ENCODE peak calls at places on chromosomes 11 and 22, in four cellular contexts. N, R, V and M are unnamed samples.

GRCh38 chr22:50672471-50673230 is at the start of gene SHANK3:
- DNase-seq in V (peak), N (peak), R (no peak), M (no peak)

GRCh38 chr11:96464695-96465307 is 75.0 kb downstream of the JRKL start:
- DNase-seq in V (no peak), R (no peak), N (no peak), M (no peak)

GRCh38 chr22:31295413-31295812 is 3.1 kb upstream of the PIK3IP1 start:
- DNase-seq in R (no peak), N (no peak), V (no peak), M (no peak)

GRCh38 chr11:113715882-113716625 is 9.9 kb upstream of the TMPRSS5 start:
- DNase-seq in R (no peak), N (no peak), V (no peak), M (no peak)

GRCh38 chr11:134515081-134515960 is 103.3 kb upstream of the B3GAT1 start:
- DNase-seq in N (no peak), R (no peak), V (peak), M (no peak)

GRCh38 chr11:70531281-70532065 is 133.1 kb downstream of the CTTN start:
- DNase-seq in V (no peak), R (no peak), N (no peak), M (no peak)

GRCh38 chr22:44400763-44401060 is 88.0 kb upstream of the SHISAL1 start:
- DNase-seq in V (no peak), R (no peak), N (no peak), M (no peak)

GRCh38 chr11:15501566-15501965 is 386.8 kb downstream of the INSC start:
- DNase-seq in N (no peak), V (no peak), R (no peak), M (no peak)

GRCh38 chr11:110778351-110778750 is 66.1 kb upstream of the ARHGAP20 start:
- DNase-seq in R (peak), V (no peak), N (peak), M (no peak)

GRCh38 chr22:26763633-26764295 is 106.4 kb downstream of the MIAT start:
- DNase-seq in R (no peak), N (no peak), V (no peak), M (no peak)

GRCh38 chr11:68704887-68705286 is 20.5 kb downstream of the GAL start:
- DNase-seq in N (no peak), R (no peak), V (no peak), M (peak)

GRCh38 chr11:34978236-34979191 is 62.1 kb downstream of the PDHX start:
- DNase-seq in R (no peak), N (no peak), V (no peak), M (no peak)

GRCh38 chr11:120515186-120515723 is 3.7 kb downstream of the GRIK4 start:
- DNase-seq in N (no peak), V (no peak), R (no peak), M (no peak)

GRCh38 chr22:25131198-25131887 is 68.3 kb upstream of the CRYBB3 start:
- DNase-seq in N (no peak), V (no peak), R (no peak), M (no peak)

GRCh38 chr11:70470127-70470526 is 71.8 kb downstream of the CTTN start:
- DNase-seq in N (no peak), V (no peak), R (no peak), M (no peak)

GRCh38 chr11:108732395-108732794 is 67.5 kb downstream of the DDX10 start:
- DNase-seq in N (no peak), R (no peak), V (no peak), M (no peak)

GRCh38 chr11:2481253-2481652 is 36.4 kb downstream of the KCNQ1 start:
- DNase-seq in R (no peak), V (no peak), N (no peak), M (no peak)

GRCh38 chr11:36235750-36236149 is 53.5 kb downstream of the COMMD9 start:
- DNase-seq in R (no peak), V (no peak), N (no peak), M (no peak)

GRCh38 chr11:70481625-70482528 is 83.5 kb downstream of the CTTN start:
- DNase-seq in N (peak), R (no peak), V (no peak), M (no peak)

GRCh38 chr11:100889758-100890157 is 202.7 kb downstream of the ARHGAP42 start:
- DNase-seq in V (no peak), R (no peak), N (no peak), M (no peak)

GRCh38 chr11:100888836-100889235 is 201.7 kb downstream of the ARHGAP42 start:
- DNase-seq in N (no peak), R (no peak), V (no peak), M (no peak)

GRCh38 chr11:100887659-100888058 is 200.6 kb downstream of the ARHGAP42 start:
- DNase-seq in R (no peak), V (no peak), N (no peak), M (no peak)

GRCh38 chr11:100892886-100893285 is 205.8 kb downstream of the ARHGAP42 start:
- DNase-seq in V (no peak), N (no peak), R (no peak), M (no peak)

GRCh38 chr11:100890779-100891178 is 203.7 kb downstream of the ARHGAP42 start:
- DNase-seq in N (no peak), V (no peak), R (no peak), M (no peak)
- TF ChIP-seq CTCF in N (no peak), V (no peak), R (no peak), M (no peak)

DNA sequence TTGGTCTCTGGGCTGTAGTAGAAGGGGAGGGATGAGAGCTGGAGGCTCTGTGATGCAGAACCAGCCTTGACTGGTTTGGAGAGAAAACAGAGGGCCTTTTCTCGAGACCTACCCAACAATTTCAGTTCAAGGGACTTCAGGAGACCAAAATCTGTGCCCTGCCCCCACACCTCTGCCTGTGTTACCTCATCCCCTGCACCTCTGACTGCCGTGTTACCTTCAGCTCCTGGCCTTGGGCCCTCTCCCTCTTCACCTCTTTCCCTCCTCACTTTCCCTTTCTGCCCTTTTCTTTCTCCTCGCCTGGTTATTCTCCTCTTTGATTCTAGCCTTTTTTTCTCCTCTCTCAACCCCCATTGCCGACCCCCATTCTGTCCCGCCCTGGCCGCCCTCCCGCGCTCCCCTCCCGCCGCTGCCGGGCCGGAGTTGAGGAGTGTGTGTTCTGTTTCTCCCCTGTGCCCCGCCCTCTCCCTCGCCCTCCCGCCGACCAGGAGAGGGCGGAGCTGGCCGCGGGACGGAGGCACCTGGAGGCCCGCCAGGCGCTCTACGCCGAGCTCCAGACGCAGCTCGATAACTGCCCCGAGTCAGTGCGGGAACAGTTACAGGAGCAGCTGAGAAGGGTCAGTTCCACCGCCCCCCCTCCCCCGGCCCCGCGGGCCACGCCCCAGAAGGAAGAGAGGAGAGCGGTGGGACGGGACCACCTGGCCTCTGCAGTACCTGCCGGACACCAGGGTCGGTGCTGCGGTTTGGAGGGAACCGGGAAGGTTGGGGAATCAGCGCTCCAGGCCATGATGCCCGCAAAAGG is 27.2 kb downstream of the PHLDB1 start:
- DNase-seq in R (peak), N (peak), V (no peak), M (no peak)
- TF ChIP-seq CTCF in R (peak), N (no peak), V (no peak), M (no peak)

DNA sequence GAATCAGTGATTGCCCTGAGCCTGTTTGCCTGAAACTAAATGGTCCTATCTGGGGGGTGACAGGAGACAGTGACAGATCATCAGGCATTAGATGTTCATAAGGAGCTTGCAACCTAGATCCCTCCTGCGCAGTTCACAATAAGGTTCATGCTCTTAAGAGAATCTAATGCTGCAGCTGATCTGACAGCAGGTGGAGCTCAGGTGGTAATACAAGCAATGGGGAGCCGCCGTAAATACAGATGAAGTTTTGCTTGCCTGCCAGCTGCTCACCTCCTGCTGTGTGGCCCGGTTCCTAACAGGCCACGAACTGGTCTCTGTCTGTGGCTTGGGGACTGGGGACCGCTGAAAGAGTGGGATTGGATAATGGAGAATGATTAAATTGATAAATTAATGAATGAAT is 14.0 kb downstream of the NOX4 start:
- DNase-seq in V (no peak), N (no peak), R (no peak), M (no peak)
- TF ChIP-seq CTCF in V (no peak), N (no peak), R (no peak), M (no peak)

DNA sequence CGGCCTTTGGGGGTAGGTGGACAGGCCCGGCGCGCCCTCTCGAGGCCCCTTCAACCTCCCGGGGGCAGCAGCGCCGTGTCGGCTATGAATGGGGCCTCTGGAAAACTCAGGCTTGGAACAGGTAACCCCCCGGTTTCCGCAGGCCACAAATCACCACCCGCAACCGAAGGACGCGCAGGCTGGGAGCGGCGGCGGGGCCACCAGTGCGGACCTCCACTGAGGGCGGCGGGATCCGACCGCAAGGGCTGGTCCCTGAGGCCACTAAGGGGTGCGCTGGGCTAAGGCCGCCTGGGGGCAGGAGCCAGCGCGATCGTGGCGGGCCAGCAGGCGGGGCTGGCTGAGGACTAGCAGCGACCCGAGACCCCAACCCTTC is 695 bp upstream of the ATF4 start:
- DNase-seq in R (peak), V (peak), N (peak), M (no peak)
- TF ChIP-seq CTCF in R (peak), V (no peak), N (peak), M (peak)

GRCh38 chr22:39233736-39234120 is 11.1 kb downstream of the PDGFB start:
- DNase-seq in V (no peak), N (no peak), R (no peak), M (no peak)

GRCh38 chr22:39232806-39233735 is 11.7 kb downstream of the PDGFB start:
- DNase-seq in V (no peak), N (no peak), R (no peak), M (no peak)

GRCh38 chr22:39232246-39232645 is 12.5 kb downstream of the PDGFB start:
- DNase-seq in N (no peak), V (no peak), R (no peak), M (no peak)

GRCh38 chr22:39234867-39235687 is 9.7 kb downstream of the PDGFB start:
- DNase-seq in N (no peak), V (peak), R (no peak), M (no peak)

GRCh38 chr22:39234157-39234793 is 10.5 kb downstream of the PDGFB start:
- DNase-seq in N (no peak), V (no peak), R (no peak), M (no peak)
- TF ChIP-seq CTCF in N (no peak), V (no peak), R (no peak), M (no peak)

DNA sequence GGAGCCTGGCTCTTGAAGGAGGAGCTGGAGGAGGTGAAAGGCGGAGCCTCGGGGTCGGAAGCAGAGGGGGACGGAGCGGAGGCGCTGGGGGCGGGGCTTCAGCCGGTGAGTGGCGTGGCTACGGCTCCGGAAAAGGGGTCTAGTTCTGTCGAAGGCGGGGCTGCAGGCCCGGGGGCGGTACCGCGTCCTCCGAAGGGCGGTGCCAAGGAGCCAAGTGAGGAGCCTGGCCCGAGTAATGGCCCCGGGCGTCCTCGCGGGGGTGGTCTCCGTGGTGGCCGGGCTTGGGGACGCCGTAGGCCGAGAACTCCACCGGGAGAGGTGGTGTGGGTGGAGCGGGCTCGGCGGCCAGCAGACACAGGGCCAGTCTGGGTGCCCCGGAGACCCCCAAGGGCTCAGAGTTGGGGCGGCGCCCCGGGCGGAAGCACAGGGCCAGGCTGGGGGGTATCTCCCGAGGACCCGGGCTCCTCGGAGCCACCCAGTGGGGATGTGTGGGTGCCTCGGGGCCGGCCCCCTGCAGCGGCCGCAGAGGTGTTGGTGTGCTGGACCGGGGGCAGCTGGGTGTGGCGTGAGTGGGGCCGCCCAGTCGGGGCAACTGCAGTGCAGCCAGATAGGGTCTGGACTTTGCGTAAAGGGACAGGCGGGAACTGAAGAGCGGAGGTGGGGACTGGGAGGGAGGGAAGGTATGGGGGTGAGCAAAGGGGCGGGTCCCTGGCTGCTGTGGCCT is 697 bp downstream of the FKBP2 start:
- DNase-seq in R (peak), N (peak), V (peak), M (peak)
- TF ChIP-seq CTCF in R (no peak), N (no peak), V (no peak), M (no peak)

DNA sequence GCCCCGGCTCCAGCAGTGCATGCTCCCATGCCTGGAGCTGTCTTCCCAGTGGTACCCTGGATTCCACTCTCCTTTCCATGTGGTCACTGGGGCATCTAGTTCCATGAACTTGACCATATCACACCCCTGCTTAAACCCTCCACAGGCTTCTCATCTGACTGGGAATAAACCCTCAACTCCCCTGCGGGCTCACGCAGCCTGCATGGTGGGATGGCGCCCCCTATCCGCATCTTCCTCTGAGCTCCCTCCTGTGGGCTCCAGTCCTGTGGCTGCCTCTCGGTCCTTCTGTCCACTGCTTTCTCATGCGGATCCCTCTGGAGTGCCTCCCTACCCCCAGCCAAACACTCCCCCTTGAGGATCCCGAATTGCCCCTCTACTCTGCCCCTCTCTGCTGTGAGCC is 41.4 kb upstream of the TTLL12 start:
- DNase-seq in N (no peak), R (no peak), V (no peak), M (no peak)
- TF ChIP-seq CTCF in N (no peak), R (no peak), V (no peak), M (peak)

DNA sequence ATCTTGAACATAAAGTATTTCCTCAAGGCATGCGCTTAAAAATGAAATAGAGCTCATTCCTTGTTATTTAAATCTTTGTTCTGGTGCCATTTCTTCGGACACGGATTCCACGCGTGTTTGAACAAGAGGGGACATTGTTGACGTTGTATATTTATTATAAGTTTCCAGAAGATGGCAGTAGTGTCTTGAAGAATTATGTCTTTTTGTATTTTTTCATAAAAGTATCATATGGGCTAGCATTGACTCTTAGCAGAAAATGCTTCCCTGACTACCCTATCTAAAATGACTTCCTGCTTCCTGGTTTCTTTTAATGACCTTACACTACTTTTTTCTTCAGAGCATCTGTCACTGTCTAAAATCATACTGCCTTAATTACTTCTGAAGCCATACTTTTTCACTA is 20.4 kb downstream of the BIRC2 start:
- DNase-seq in V (no peak), N (no peak), R (no peak), M (no peak)
- TF ChIP-seq CTCF in V (no peak), N (no peak), R (peak), M (peak)